ENCODE peak calls at places on chromosome 12, in five cellular contexts. V is PC-3, X is colonic mucosa, W is heart right ventricle, K is heart left ventricle. Z is an unnamed sample.

GRCh38 chr12:126424696-126425095 is 1359.5 kb downstream of the AACS start:
- DNase-seq in W (no peak), K (no peak), V (no peak), X (no peak), Z (no peak)

GRCh38 chr12:85733984-85734383 is 102.2 kb downstream of the RASSF9 start:
- DNase-seq in W (no peak), X (no peak), V (no peak), K (no peak), Z (no peak)

GRCh38 chr12:119911147-119911546 is 34.0 kb upstream of the CIT start:
- DNase-seq in W (no peak), K (no peak), V (peak; percentile 55), X (no peak), Z (no peak)

GRCh38 chr12:114623737-114624136 is 60.2 kb downstream of the TBX3 start:
- DNase-seq in W (no peak), K (no peak), V (no peak), X (no peak), Z (no peak)

GRCh38 chr12:110790301-110790700 is 47.6 kb upstream of the PPP1CC start:
- DNase-seq in K (no peak), V (no peak), X (no peak), W (no peak), Z (no peak)

GRCh38 chr12:22252057-22252456 is 82.5 kb downstream of the ST8SIA1 start:
- DNase-seq in X (no peak), V (no peak), W (no peak), K (no peak), Z (no peak)

GRCh38 chr12:94261781-94262180 is 113.4 kb downstream of the PLXNC1 start:
- DNase-seq in K (no peak), W (no peak), V (no peak), X (no peak), Z (no peak)

GRCh38 chr12:117521327-117521726 is 159.9 kb upstream of the NOS1 start:
- DNase-seq in W (no peak), K (no peak), X (no peak), V (no peak), Z (no peak)

GRCh38 chr12:21527451-21528180 is 1.5 kb downstream of the SPX start:
- DNase-seq in W (peak; percentile 40), K (peak; percentile 51), X (peak; percentile 25), V (peak; percentile 48), Z (no peak)

GRCh38 chr12:82530394-82530793 is 156.3 kb upstream of the TMTC2 start:
- DNase-seq in X (no peak), V (no peak), W (no peak), K (no peak), Z (no peak)

GRCh38 chr12:92144045-92144630 is 1.5 kb downstream of the BTG1 start:
- DNase-seq in W (peak; percentile 84), X (peak; percentile 84), V (peak; percentile 77), K (peak; percentile 79), Z (no peak)

GRCh38 chr12:115383668-115384067 is 699.7 kb upstream of the TBX3 start:
- DNase-seq in K (no peak), V (peak; percentile 97), W (no peak), X (no peak), Z (no peak)

GRCh38 chr12:75587340-75588106 is 76.1 kb upstream of the KRR1 start:
- DNase-seq in V (no peak), X (no peak), K (no peak), W (no peak), Z (no peak)

GRCh38 chr12:70796989-70797388 is 123.5 kb downstream of the PTPRR start:
- DNase-seq in X (no peak), W (no peak), K (no peak), V (peak; percentile 78), Z (no peak)

GRCh38 chr12:96302706-96303310 is 97.4 kb downstream of the CDK17 start:
- DNase-seq in V (no peak), X (no peak), K (no peak), W (no peak), Z (no peak)

GRCh38 chr12:51401020-51401419 is 9.8 kb upstream of the GALNT6 start:
- DNase-seq in W (no peak), V (no peak), K (no peak), X (no peak), Z (no peak)

GRCh38 chr12:116456683-116457082 is 102.5 kb upstream of the MAP1LC3B2 start:
- DNase-seq in V (peak; percentile 47), X (peak; percentile 56), W (no peak), K (no peak), Z (no peak)

GRCh38 chr12:108833355-108833733 is 24.0 kb downstream of the SSH1 start:
- DNase-seq in K (no peak), W (peak; percentile 66), X (no peak), V (peak; percentile 78), Z (no peak)

GRCh38 chr12:113075137-113075683 is 18.7 kb downstream of the DTX1 start:
- DNase-seq in K (no peak), X (no peak), W (no peak), V (no peak), Z (no peak)

GRCh38 chr12:120214626-120215356 is 13.9 kb upstream of the RPLP0 start:
- DNase-seq in V (no peak), X (no peak), W (no peak), K (no peak), Z (no peak)

GRCh38 chr12:98814254-98814653 is 169.2 kb downstream of the APAF1 start:
- DNase-seq in X (no peak), V (peak; percentile 53), W (no peak), K (no peak), Z (no peak)

GRCh38 chr12:3333583-3333982 is 157.4 kb upstream of the PRMT8 start:
- DNase-seq in V (peak; percentile 22), W (peak; percentile 33), X (no peak), K (peak; percentile 42), Z (no peak)

GRCh38 chr12:78959556-78959955 is 95.0 kb downstream of the SYT1 start:
- DNase-seq in K (no peak), V (no peak), X (no peak), W (no peak), Z (no peak)

GRCh38 chr12:131038961-131039360 is 85.3 kb downstream of the ADGRD1 start:
- DNase-seq in W (no peak), X (no peak), V (no peak), K (no peak), Z (no peak)

GRCh38 chr12:52924764-52925716 is 20.2 kb upstream of the KRT8 start:
- DNase-seq in W (no peak), V (peak; percentile 89), K (no peak), X (peak; percentile 83), Z (no peak)

GRCh38 chr12:12511021-12511783 is 51.5 kb downstream of the DUSP16 start:
- DNase-seq in W (no peak), X (no peak), V (peak; percentile 4), K (no peak), Z (no peak)

GRCh38 chr12:127929172-127929571 is 337.8 kb upstream of the TMEM132C start:
- DNase-seq in K (no peak), W (no peak), V (no peak), X (no peak), Z (no peak)

GRCh38 chr12:127928615-127929014 is 338.4 kb upstream of the TMEM132C start:
- DNase-seq in V (peak; percentile 70), X (no peak), K (no peak), W (no peak), Z (no peak)

GRCh38 chr12:127923501-127923900 is 343.5 kb upstream of the TMEM132C start:
- DNase-seq in K (no peak), X (no peak), V (no peak), W (no peak), Z (no peak)

GRCh38 chr12:127928178-127928577 is 338.8 kb upstream of the TMEM132C start:
- DNase-seq in X (no peak), V (peak; percentile 35), K (no peak), W (no peak), Z (no peak)

GRCh38 chr12:127926004-127926403 is 341.0 kb upstream of the TMEM132C start:
- DNase-seq in W (peak; percentile 32), X (no peak), K (no peak), V (peak; percentile 54), Z (no peak)
- TF ChIP-seq CTCF in W (peak; percentile 52), X (peak; percentile 21), K (peak; percentile 67), V (peak; percentile 75), Z (peak; percentile 59)

DNA sequence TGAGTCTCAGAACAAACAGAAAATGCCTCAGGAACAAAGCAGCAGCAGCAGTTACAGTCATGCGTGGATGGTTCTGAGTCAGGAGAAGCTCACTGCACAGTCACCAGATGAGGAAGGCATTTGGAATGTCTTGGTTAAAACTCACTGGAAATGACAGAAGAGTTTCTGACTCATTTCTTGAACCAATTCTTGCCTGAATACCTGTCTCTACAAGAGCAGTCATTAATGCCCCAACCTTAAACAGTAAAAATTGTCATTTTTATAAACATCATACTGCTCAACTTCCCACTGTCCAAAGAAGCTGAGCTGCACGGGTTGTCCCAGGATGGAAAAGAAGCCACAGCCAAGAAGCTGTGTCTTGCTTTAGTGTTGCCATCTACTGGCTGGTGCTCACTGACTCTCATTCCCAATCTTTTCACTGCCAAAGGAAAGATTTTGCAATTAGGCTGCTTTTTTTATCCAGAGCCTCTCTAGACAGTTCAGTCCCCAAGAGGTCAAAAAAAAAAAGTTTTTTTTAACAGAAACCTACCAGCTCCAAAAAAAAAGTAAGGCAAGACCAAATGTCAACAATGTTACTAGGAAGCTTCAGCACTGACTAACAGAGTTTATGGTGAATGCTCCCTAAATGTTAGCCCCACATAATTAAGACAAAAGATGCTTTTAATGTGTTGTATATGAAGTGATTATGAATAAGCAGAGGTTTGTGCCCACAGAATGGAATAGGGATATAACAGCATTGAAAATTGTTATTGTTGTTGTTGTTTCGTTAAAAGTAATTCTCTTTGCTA is 40.4 kb downstream of the KICS2 start:
- DNase-seq in V (peak; percentile 99), W (peak; percentile 58), X (peak; percentile 50), K (peak; percentile 40), Z (peak; percentile 93)
- H3K27ac ChIP-seq in V (peak overlapping the region; percentile 99), W (peak overlapping the region; percentile 22), X (peak overlapping the region; percentile 1), K (peak overlapping the region; percentile 77), Z (peak overlapping the region; percentile 86)

GRCh38 chr12:104290320-104290719 is 13.2 kb upstream of the EID3 start:
- DNase-seq in K (no peak), X (no peak), V (peak; percentile 1), W (no peak), Z (no peak)

GRCh38 chr12:104285740-104286537 is 17.6 kb upstream of the EID3 start:
- DNase-seq in W (no peak), K (no peak), V (peak; percentile 94), X (peak; percentile 68), Z (no peak)

GRCh38 chr12:104286538-104287482 is 16.7 kb upstream of the EID3 start:
- DNase-seq in V (peak; percentile 99), K (peak; percentile 93), X (peak; percentile 96), W (peak; percentile 94), Z (peak; percentile 92)

GRCh38 chr12:104290855-104291254 is 12.7 kb upstream of the EID3 start:
- DNase-seq in W (no peak), K (no peak), V (peak; percentile 1), X (no peak), Z (no peak)

GRCh38 chr12:104288635-104289258 is 14.8 kb upstream of the EID3 start:
- DNase-seq in K (peak; percentile 79), V (peak; percentile 96), X (peak; percentile 91), W (peak; percentile 82), Z (no peak)
- TF ChIP-seq CTCF in K (peak; percentile 5), V (peak; percentile 14), X (no peak), W (no peak), Z (no peak)

DNA sequence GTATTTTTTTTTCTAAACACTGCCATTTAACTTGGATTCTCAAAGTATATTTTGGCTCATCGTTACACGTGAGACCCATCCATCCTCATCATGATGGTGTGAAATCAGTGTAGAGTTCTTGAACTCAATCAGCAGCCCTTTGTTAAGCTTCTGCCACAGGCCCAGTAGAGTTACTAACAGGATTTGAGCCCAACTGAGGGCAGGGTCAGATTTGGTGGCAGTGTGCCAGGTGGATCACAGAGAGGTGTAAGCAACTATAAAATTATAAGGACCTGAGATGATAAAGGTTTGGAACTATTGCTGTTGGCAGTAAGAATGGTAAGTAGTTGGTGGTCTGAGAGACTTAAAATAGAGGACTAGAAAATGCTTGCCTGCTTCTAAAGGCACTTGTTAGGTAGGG is 72.8 kb downstream of the RASSF8 start:
- DNase-seq in W (no peak), X (no peak), K (no peak), V (no peak), Z (no peak)
- H3K27ac ChIP-seq in W (no peak overlapping the region), X (no peak overlapping the region), K (no peak overlapping the region), V (peak overlapping the region; percentile 28), Z (peak overlapping the region; percentile 82)

Z was measured in Panc1.